ENCODE peak calls at places on chromosomes 11 and 22, in five cellular contexts. One of them, this sample, is unnamed.

GRCh38 chr22:42685941-42686666 is 34.6 kb downstream of the A4GALT start:
- DNase-seq in fibroblast of pulmonary artery: no peak
- DNase-seq in naive thymus-derived CD8-positive, alpha-beta T cell: no peak
- DNase-seq in occipital lobe: no peak
- DNase-seq in activated CD4-positive, alpha-beta T cell treated with anti-CD3 and anti-CD28 coated beads for 24 hours: no peak
- DNase-seq in this sample: no peak

GRCh38 chr22:23248583-23248982 is 68.3 kb downstream of the BCR start:
- DNase-seq in fibroblast of pulmonary artery: peak; percentile 39
- DNase-seq in naive thymus-derived CD8-positive, alpha-beta T cell: no peak
- DNase-seq in occipital lobe: no peak
- DNase-seq in activated CD4-positive, alpha-beta T cell treated with anti-CD3 and anti-CD28 coated beads for 24 hours: no peak
- DNase-seq in this sample: no peak

GRCh38 chr11:60193687-60194433 is 11.0 kb upstream of the MS4A6A start:
- DNase-seq in fibroblast of pulmonary artery: peak; percentile 68
- DNase-seq in naive thymus-derived CD8-positive, alpha-beta T cell: peak; percentile 5
- DNase-seq in occipital lobe: no peak
- DNase-seq in activated CD4-positive, alpha-beta T cell treated with anti-CD3 and anti-CD28 coated beads for 24 hours: peak; percentile 43
- DNase-seq in this sample: no peak

GRCh38 chr11:125128450-125128849 is 17.0 kb upstream of the TMEM218 start:
- DNase-seq in fibroblast of pulmonary artery: peak; percentile 55
- DNase-seq in naive thymus-derived CD8-positive, alpha-beta T cell: no peak
- DNase-seq in occipital lobe: no peak
- DNase-seq in activated CD4-positive, alpha-beta T cell treated with anti-CD3 and anti-CD28 coated beads for 24 hours: no peak
- DNase-seq in this sample: no peak

GRCh38 chr22:39997939-39998726 is 3.4 kb downstream of the FAM83F start:
- DNase-seq in fibroblast of pulmonary artery: peak; percentile 38
- DNase-seq in naive thymus-derived CD8-positive, alpha-beta T cell: no peak
- DNase-seq in occipital lobe: no peak
- DNase-seq in activated CD4-positive, alpha-beta T cell treated with anti-CD3 and anti-CD28 coated beads for 24 hours: no peak
- DNase-seq in this sample: no peak

GRCh38 chr11:199782-200181 is 6.9 kb downstream of the SCGB1C1 start:
- DNase-seq in fibroblast of pulmonary artery: no peak
- DNase-seq in naive thymus-derived CD8-positive, alpha-beta T cell: no peak
- DNase-seq in occipital lobe: no peak
- DNase-seq in activated CD4-positive, alpha-beta T cell treated with anti-CD3 and anti-CD28 coated beads for 24 hours: no peak
- DNase-seq in this sample: no peak

GRCh38 chr11:59800390-59801037 is 10.1 kb downstream of the MRPL16 start:
- DNase-seq in fibroblast of pulmonary artery: no peak
- DNase-seq in naive thymus-derived CD8-positive, alpha-beta T cell: no peak
- DNase-seq in occipital lobe: no peak
- DNase-seq in activated CD4-positive, alpha-beta T cell treated with anti-CD3 and anti-CD28 coated beads for 24 hours: no peak
- DNase-seq in this sample: no peak

GRCh38 chr11:36195496-36196346 is 93.5 kb downstream of the COMMD9 start:
- DNase-seq in fibroblast of pulmonary artery: peak; percentile 32
- DNase-seq in naive thymus-derived CD8-positive, alpha-beta T cell: no peak
- DNase-seq in occipital lobe: no peak
- DNase-seq in activated CD4-positive, alpha-beta T cell treated with anti-CD3 and anti-CD28 coated beads for 24 hours: no peak
- DNase-seq in this sample: no peak

GRCh38 chr22:49587421-49587820 is 240.3 kb downstream of the BRD1 start:
- DNase-seq in fibroblast of pulmonary artery: no peak
- DNase-seq in naive thymus-derived CD8-positive, alpha-beta T cell: no peak
- DNase-seq in occipital lobe: no peak
- DNase-seq in activated CD4-positive, alpha-beta T cell treated with anti-CD3 and anti-CD28 coated beads for 24 hours: no peak
- DNase-seq in this sample: no peak

GRCh38 chr22:36081023-36081431 is 52.4 kb upstream of the RBFOX2 start:
- DNase-seq in fibroblast of pulmonary artery: peak; percentile 69
- DNase-seq in naive thymus-derived CD8-positive, alpha-beta T cell: no peak
- DNase-seq in occipital lobe: no peak
- DNase-seq in activated CD4-positive, alpha-beta T cell treated with anti-CD3 and anti-CD28 coated beads for 24 hours: no peak
- DNase-seq in this sample: no peak

GRCh38 chr11:78370406-78371172 is 47.0 kb downstream of the GAB2 start:
- DNase-seq in fibroblast of pulmonary artery: peak; percentile 25
- DNase-seq in naive thymus-derived CD8-positive, alpha-beta T cell: no peak
- DNase-seq in occipital lobe: peak; percentile 6
- DNase-seq in activated CD4-positive, alpha-beta T cell treated with anti-CD3 and anti-CD28 coated beads for 24 hours: no peak
- DNase-seq in this sample: no peak

GRCh38 chr11:75273331-75273988 is 32.9 kb downstream of the TPBGL start:
- DNase-seq in fibroblast of pulmonary artery: no peak
- DNase-seq in naive thymus-derived CD8-positive, alpha-beta T cell: no peak
- DNase-seq in occipital lobe: no peak
- DNase-seq in activated CD4-positive, alpha-beta T cell treated with anti-CD3 and anti-CD28 coated beads for 24 hours: no peak
- DNase-seq in this sample: no peak

This sample was measured in NCI-H187 treated with DMSO at 0.1 percent for 48 hours.